ENCODE peak calls at places on chromosomes 2 and 18, in ten cellular contexts. E, D, Z, P, B, I, Y, L, V and J are unnamed samples.

GRCh38 chr2:202032841-202033316 is 776 bp upstream of the FZD7 start:
- DNase-seq in E (peak), D (no peak), Z (peak), P (peak), B (peak), I (peak), Y (no peak), L (peak), V (no peak), J (peak)

GRCh38 chr18:2964349-2965010 is 48.5 kb downstream of the LPIN2 start:
- DNase-seq in E (no peak), D (no peak), Z (no peak), P (no peak), B (no peak), I (no peak), Y (no peak), L (no peak), V (peak), J (no peak)

GRCh38 chr2:130154773-130155765 is 10.2 kb upstream of the CCDC74B start:
- DNase-seq in E (no peak), D (no peak), Z (no peak), P (no peak), B (no peak), I (no peak), Y (no peak), L (no peak), V (no peak), J (no peak)

GRCh38 chr2:140567734-140568133 is 1563.1 kb downstream of the LRP1B start:
- DNase-seq in E (no peak), D (no peak), Z (no peak), P (no peak), B (no peak), I (no peak), Y (no peak), L (no peak), V (peak), J (no peak)

GRCh38 chr18:59388180-59388579 is 29.1 kb upstream of the LMAN1 start:
- DNase-seq in E (no peak), D (no peak), Z (peak), P (no peak), B (no peak), I (no peak), Y (no peak), L (no peak), V (no peak), J (no peak)

GRCh38 chr2:85584354-85584856 is at the start of gene VAMP5:
- DNase-seq in E (no peak), D (no peak), Z (peak), P (no peak), B (peak), I (peak), Y (no peak), L (peak), V (no peak), J (no peak)

GRCh38 chr2:54360055-54360792 is 95.9 kb upstream of the SPTBN1 start:
- DNase-seq in E (no peak), D (no peak), Z (no peak), P (no peak), B (peak), I (no peak), Y (peak), L (no peak), V (peak), J (no peak)

GRCh38 chr2:2934030-2934429 is 443.6 kb downstream of the EIPR1 start:
- DNase-seq in E (no peak), D (no peak), Z (no peak), P (no peak), B (no peak), I (no peak), Y (no peak), L (no peak), V (no peak), J (no peak)

GRCh38 chr18:55407191-55407590 is 180.8 kb downstream of the TCF4 start:
- DNase-seq in E (no peak), D (no peak), Z (no peak), P (no peak), B (no peak), I (no peak), Y (no peak), L (no peak), V (no peak), J (no peak)

GRCh38 chr2:241999184-241999583 is 129.7 kb downstream of the RTP5 start:
- DNase-seq in E (no peak), D (no peak), Z (no peak), P (no peak), B (no peak), I (peak), Y (no peak), L (peak), V (no peak), J (no peak)

GRCh38 chr2:26000561-26001211 is 18.4 kb upstream of the KIF3C start:
- DNase-seq in E (no peak), D (no peak), Z (no peak), P (no peak), B (no peak), I (no peak), Y (no peak), L (peak), V (no peak), J (no peak)

DNA sequence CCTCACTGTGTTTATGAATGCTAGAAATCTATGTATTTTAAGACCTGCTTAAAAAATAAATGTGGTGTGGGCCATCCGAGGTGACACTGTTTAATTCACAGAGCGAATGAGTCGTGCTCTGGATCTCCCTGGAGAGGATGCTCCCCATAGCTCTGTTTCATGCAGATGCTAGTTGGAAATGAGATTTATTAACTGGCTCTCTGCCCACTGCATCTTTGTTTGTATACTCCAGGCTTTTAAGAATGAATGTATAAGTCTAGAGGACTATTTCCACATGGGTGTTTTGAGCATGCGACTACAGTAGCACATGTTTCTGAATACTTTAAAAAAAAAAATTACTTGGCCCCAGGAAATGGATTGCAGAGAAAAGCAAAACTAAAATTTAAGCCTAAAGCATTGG is 3.9 kb downstream of the MAPRE2 start:
- DNase-seq in E (no peak), D (no peak), Z (no peak), P (no peak), B (peak), I (no peak), Y (peak), L (no peak), V (no peak), J (no peak)
- H3K27ac ChIP-seq in E (peak), D (no peak), Z (no peak), P (no peak), B (no peak), I (no peak), Y (no peak), L (no peak), V (no peak), J (peak)

GRCh38 chr2:38601061-38601460 is 1.7 kb downstream of the HNRNPLL start:
- DNase-seq in E (peak), D (no peak), Z (no peak), P (no peak), B (no peak), I (no peak), Y (no peak), L (no peak), V (no peak), J (no peak)
- H3K27ac ChIP-seq in E (peak), D (no peak), Z (peak), P (no peak), B (peak), I (no peak), Y (no peak), L (no peak), V (peak), J (peak)

GRCh38 chr2:30437809-30438548 is 9.1 kb upstream of the LCLAT1 start:
- DNase-seq in E (no peak), D (no peak), Z (no peak), P (no peak), B (peak), I (no peak), Y (no peak), L (no peak), V (no peak), J (no peak)
- H3K27ac ChIP-seq in E (peak), D (no peak), Z (no peak), P (no peak), B (no peak), I (no peak), Y (no peak), L (no peak), V (no peak), J (peak)

DNA sequence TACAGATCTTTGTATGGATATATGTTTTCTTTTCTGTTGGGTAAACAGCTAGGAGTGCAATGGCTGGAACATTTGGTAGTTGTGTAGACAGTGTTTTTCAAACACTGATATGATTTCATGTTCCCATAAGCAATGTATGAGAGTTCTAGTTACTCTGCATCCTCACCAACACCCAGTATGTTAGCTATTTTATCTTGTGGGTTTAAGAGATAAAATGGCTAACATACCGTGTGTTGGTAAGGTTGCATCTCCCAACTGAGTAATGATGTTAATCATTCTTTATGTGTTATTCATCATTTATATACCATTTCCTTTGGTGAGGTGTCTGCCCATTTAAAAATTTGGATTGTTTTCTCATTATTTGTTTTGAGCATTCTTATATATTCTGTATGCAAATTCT is 65.7 kb downstream of the LYPD6B start:
- DNase-seq in E (no peak), D (no peak), Z (no peak), P (no peak), B (no peak), I (no peak), Y (no peak), L (no peak), V (no peak), J (no peak)
- H3K27ac ChIP-seq in E (no peak), D (no peak), Z (no peak), P (no peak), B (no peak), I (no peak), Y (no peak), L (no peak), V (no peak), J (no peak)